ENCODE peak calls at places on chromosomes 5 and 9, in four cellular contexts. One of them, this sample, is unnamed.

GRCh38 chr5:138936225-138936967 is 61.3 kb upstream of the LRRTM2 start:
- DNase-seq in Jurkat, Clone E6-1: no peak
- DNase-seq in HCT116: no peak
- DNase-seq in GM12865: no peak
- DNase-seq in this sample: no peak

GRCh38 chr9:34642679-34643078 is 3.8 kb upstream of the GALT start:
- DNase-seq in Jurkat, Clone E6-1: no peak
- DNase-seq in HCT116: no peak
- DNase-seq in GM12865: no peak
- DNase-seq in this sample: no peak

GRCh38 chr9:101485873-101486692 is 47.6 kb upstream of the RNF20 start:
- DNase-seq in Jurkat, Clone E6-1: no peak
- DNase-seq in HCT116: peak; percentile 44
- DNase-seq in GM12865: no peak
- DNase-seq in this sample: peak; percentile 27

GRCh38 chr5:73337586-73337985 is 111.0 kb downstream of the FOXD1 start:
- DNase-seq in Jurkat, Clone E6-1: no peak
- DNase-seq in HCT116: no peak
- DNase-seq in GM12865: no peak
- DNase-seq in this sample: no peak

GRCh38 chr9:96413312-96414221 is 4.6 kb downstream of the ZNF367 start:
- DNase-seq in Jurkat, Clone E6-1: no peak
- DNase-seq in HCT116: no peak
- DNase-seq in GM12865: peak; percentile 77
- DNase-seq in this sample: no peak

GRCh38 chr5:74055446-74056097 is 429.6 kb downstream of the ARHGEF28 start:
- DNase-seq in Jurkat, Clone E6-1: no peak
- DNase-seq in HCT116: no peak
- DNase-seq in GM12865: peak; percentile 4
- DNase-seq in this sample: no peak

GRCh38 chr9:106403081-106403480 is 459.9 kb upstream of the ZNF462 start:
- DNase-seq in Jurkat, Clone E6-1: no peak
- DNase-seq in HCT116: no peak
- DNase-seq in GM12865: no peak
- DNase-seq in this sample: no peak

GRCh38 chr5:150492621-150493020 is 15.3 kb upstream of the NDST1 start:
- DNase-seq in Jurkat, Clone E6-1: no peak
- DNase-seq in HCT116: no peak
- DNase-seq in GM12865: no peak
- DNase-seq in this sample: no peak

GRCh38 chr9:99103909-99104458 is 929 bp upstream of the TGFBR1 start:
- DNase-seq in Jurkat, Clone E6-1: no peak
- DNase-seq in HCT116: no peak
- DNase-seq in GM12865: no peak
- DNase-seq in this sample: peak; percentile 23

GRCh38 chr5:107383414-107383813 is 287.3 kb downstream of the EFNA5 start:
- DNase-seq in Jurkat, Clone E6-1: no peak
- DNase-seq in HCT116: no peak
- DNase-seq in GM12865: no peak
- DNase-seq in this sample: no peak

GRCh38 chr5:157487358-157487757 is 27.3 kb downstream of the NIPAL4 start:
- DNase-seq in Jurkat, Clone E6-1: no peak
- DNase-seq in HCT116: no peak
- DNase-seq in GM12865: peak; percentile 74
- DNase-seq in this sample: no peak

GRCh38 chr9:110835404-110835803 is 166.8 kb downstream of the MUSK start:
- DNase-seq in Jurkat, Clone E6-1: no peak
- DNase-seq in HCT116: peak; percentile 6
- DNase-seq in GM12865: no peak
- DNase-seq in this sample: no peak

GRCh38 chr9:94697972-94698581 is 28.4 kb upstream of the AOPEP start:
- DNase-seq in Jurkat, Clone E6-1: no peak
- DNase-seq in HCT116: no peak
- DNase-seq in GM12865: no peak
- DNase-seq in this sample: no peak

GRCh38 chr5:132103380-132103951 is 29.9 kb downstream of the CSF2 start:
- DNase-seq in Jurkat, Clone E6-1: peak; percentile 95
- DNase-seq in HCT116: peak; percentile 86
- DNase-seq in GM12865: peak; percentile 93
- DNase-seq in this sample: no peak

GRCh38 chr5:61055434-61056006 is 106.7 kb downstream of the SMIM15 start:
- DNase-seq in Jurkat, Clone E6-1: peak; percentile 19
- DNase-seq in HCT116: no peak
- DNase-seq in GM12865: peak; percentile 50
- DNase-seq in this sample: no peak

GRCh38 chr9:124770359-124771020 is 621 bp downstream of the NR6A1 start:
- DNase-seq in Jurkat, Clone E6-1: no peak
- DNase-seq in HCT116: no peak
- DNase-seq in GM12865: peak; percentile 71
- DNase-seq in this sample: no peak

GRCh38 chr5:104452554-104452953 is 890.0 kb upstream of the NUDT12 start:
- DNase-seq in Jurkat, Clone E6-1: no peak
- DNase-seq in HCT116: no peak
- DNase-seq in GM12865: no peak
- DNase-seq in this sample: no peak

GRCh38 chr5:104456122-104456521 is 893.5 kb upstream of the NUDT12 start:
- DNase-seq in Jurkat, Clone E6-1: no peak
- DNase-seq in HCT116: no peak
- DNase-seq in GM12865: no peak
- DNase-seq in this sample: no peak
- H3K4me3 ChIP-seq in Jurkat, Clone E6-1: no peak overlapping the region
- H3K4me3 ChIP-seq in HCT116: no peak overlapping the region
- H3K4me3 ChIP-seq in GM12865: no peak overlapping the region
- H3K4me3 ChIP-seq in this sample: no peak overlapping the region

GRCh38 chr9:115115117-115115880 is 2.7 kb downstream of the TNC start:
- DNase-seq in Jurkat, Clone E6-1: no peak
- DNase-seq in HCT116: no peak
- DNase-seq in GM12865: no peak
- DNase-seq in this sample: no peak

GRCh38 chr9:115117999-115118470 is at the start of gene TNC:
- DNase-seq in Jurkat, Clone E6-1: no peak
- DNase-seq in HCT116: no peak
- DNase-seq in GM12865: no peak
- DNase-seq in this sample: peak; percentile 48

GRCh38 chr9:115115924-115116323 is 2.0 kb downstream of the TNC start:
- DNase-seq in Jurkat, Clone E6-1: no peak
- DNase-seq in HCT116: peak; percentile 16
- DNase-seq in GM12865: no peak
- DNase-seq in this sample: no peak

GRCh38 chr9:115118471-115119156 is 657 bp upstream of the TNC start:
- DNase-seq in Jurkat, Clone E6-1: no peak
- DNase-seq in HCT116: peak; percentile 50
- DNase-seq in GM12865: no peak
- DNase-seq in this sample: peak; percentile 68

DNA sequence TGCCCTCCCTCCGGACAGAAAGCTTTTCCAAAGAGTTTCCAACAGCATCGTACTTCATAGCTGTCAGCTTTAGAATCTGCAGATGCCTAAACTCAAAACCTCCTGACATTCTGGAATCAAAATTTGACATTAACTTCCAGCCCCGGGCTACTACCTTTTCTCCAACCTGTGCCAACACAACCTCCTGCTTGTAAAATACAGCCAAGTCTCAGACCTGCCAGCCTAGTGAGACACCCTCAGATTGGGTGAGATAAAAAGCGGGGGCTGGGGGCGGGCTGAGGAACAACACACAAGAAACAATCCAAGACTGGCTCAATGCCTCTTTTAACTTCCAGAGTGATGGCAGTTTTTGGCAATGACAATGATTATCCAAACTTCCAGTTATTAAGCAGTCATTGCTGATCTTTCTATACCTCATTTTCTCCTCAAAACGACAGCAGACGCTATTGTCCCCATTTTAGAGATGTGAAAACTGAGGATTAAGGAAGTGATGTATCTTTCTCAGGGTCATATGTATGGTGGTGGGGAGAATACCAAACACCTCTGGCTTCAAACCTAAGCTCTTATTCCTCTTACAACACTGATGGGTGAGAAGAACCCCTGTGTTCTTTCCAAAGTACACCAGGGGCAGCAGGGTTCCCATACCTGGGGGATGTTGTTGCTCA is 1.2 kb downstream of the TNC start:
- DNase-seq in Jurkat, Clone E6-1: no peak
- DNase-seq in HCT116: no peak
- DNase-seq in GM12865: no peak
- DNase-seq in this sample: no peak
- H3K4me3 ChIP-seq in Jurkat, Clone E6-1: no peak overlapping the region
- H3K4me3 ChIP-seq in HCT116: no peak overlapping the region
- H3K4me3 ChIP-seq in GM12865: no peak overlapping the region
- H3K4me3 ChIP-seq in this sample: no peak overlapping the region

DNA sequence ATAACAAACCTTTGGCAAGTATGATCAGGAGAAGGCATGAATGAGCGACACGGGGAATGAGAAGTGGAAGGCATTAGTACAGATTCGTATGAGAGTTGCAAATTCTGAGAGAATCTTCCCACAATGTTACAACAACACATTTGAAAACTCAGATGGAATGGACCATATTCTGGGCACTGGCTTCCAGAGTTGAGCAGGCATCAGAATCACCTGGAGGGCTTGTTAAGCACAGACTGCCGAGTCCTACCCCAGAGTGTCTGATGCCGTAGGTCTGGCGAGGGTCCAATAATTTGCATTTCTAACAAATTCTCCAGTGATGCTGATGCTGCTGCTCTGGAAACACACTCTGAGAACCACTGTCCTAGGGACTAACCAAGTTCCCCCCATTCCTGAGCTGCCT is 2.9 kb upstream of the TLX3 start:
- DNase-seq in Jurkat, Clone E6-1: no peak
- DNase-seq in HCT116: no peak
- DNase-seq in GM12865: no peak
- DNase-seq in this sample: no peak
- H3K4me3 ChIP-seq in Jurkat, Clone E6-1: no peak overlapping the region
- H3K4me3 ChIP-seq in HCT116: no peak overlapping the region
- H3K4me3 ChIP-seq in GM12865: no peak overlapping the region
- H3K4me3 ChIP-seq in this sample: no peak overlapping the region

GRCh38 chr9:77960356-77961153 is 71.1 kb downstream of the GNAQ start:
- DNase-seq in Jurkat, Clone E6-1: no peak
- DNase-seq in HCT116: no peak
- DNase-seq in GM12865: no peak
- DNase-seq in this sample: no peak

GRCh38 chr9:77959803-77960202 is 71.8 kb downstream of the GNAQ start:
- DNase-seq in Jurkat, Clone E6-1: no peak
- DNase-seq in HCT116: no peak
- DNase-seq in GM12865: no peak
- DNase-seq in this sample: no peak

GRCh38 chr9:77964258-77964657 is 67.4 kb downstream of the GNAQ start:
- DNase-seq in Jurkat, Clone E6-1: no peak
- DNase-seq in HCT116: no peak
- DNase-seq in GM12865: no peak
- DNase-seq in this sample: no peak

GRCh38 chr9:77957652-77958051 is 74.0 kb downstream of the GNAQ start:
- DNase-seq in Jurkat, Clone E6-1: peak; percentile 70
- DNase-seq in HCT116: no peak
- DNase-seq in GM12865: no peak
- DNase-seq in this sample: no peak

GRCh38 chr9:77961541-77961940 is 70.1 kb downstream of the GNAQ start:
- DNase-seq in Jurkat, Clone E6-1: no peak
- DNase-seq in HCT116: no peak
- DNase-seq in GM12865: no peak
- DNase-seq in this sample: no peak
- H3K4me3 ChIP-seq in Jurkat, Clone E6-1: no peak overlapping the region
- H3K4me3 ChIP-seq in HCT116: no peak overlapping the region
- H3K4me3 ChIP-seq in GM12865: no peak overlapping the region
- H3K4me3 ChIP-seq in this sample: no peak overlapping the region

DNA sequence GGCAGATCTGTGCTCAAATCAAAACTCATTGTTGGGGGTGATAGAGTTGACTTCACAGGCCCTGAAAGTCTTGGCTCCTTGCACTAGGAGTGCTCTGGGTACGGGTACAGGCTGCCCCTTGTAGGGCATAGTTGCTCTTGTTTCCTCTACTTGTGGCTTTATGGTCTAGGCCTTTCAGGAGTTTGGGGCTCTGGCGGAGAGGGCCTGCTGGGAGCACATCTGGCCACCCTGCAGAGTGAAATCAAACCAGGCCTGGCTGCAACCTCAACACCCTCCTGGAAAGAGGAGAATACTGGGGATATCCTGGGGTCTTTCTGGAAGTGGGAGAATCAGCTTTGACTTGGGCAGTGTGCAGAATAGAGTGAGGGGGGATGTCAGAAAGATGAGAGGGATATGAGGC is 1.5 kb downstream of the TGFBI start:
- DNase-seq in Jurkat, Clone E6-1: no peak
- DNase-seq in HCT116: no peak
- DNase-seq in GM12865: no peak
- DNase-seq in this sample: no peak
- H3K4me3 ChIP-seq in Jurkat, Clone E6-1: no peak overlapping the region
- H3K4me3 ChIP-seq in HCT116: no peak overlapping the region
- H3K4me3 ChIP-seq in GM12865: no peak overlapping the region
- H3K4me3 ChIP-seq in this sample: no peak overlapping the region

GRCh38 chr9:86337469-86338107 is 16.6 kb downstream of the TUT7 start:
- DNase-seq in Jurkat, Clone E6-1: peak; percentile 53
- DNase-seq in HCT116: no peak
- DNase-seq in GM12865: peak; percentile 44
- DNase-seq in this sample: no peak
- H3K4me3 ChIP-seq in Jurkat, Clone E6-1: peak overlapping the region; percentile 43
- H3K4me3 ChIP-seq in HCT116: no peak overlapping the region
- H3K4me3 ChIP-seq in GM12865: peak overlapping the region; percentile 49
- H3K4me3 ChIP-seq in this sample: no peak overlapping the region

DNA sequence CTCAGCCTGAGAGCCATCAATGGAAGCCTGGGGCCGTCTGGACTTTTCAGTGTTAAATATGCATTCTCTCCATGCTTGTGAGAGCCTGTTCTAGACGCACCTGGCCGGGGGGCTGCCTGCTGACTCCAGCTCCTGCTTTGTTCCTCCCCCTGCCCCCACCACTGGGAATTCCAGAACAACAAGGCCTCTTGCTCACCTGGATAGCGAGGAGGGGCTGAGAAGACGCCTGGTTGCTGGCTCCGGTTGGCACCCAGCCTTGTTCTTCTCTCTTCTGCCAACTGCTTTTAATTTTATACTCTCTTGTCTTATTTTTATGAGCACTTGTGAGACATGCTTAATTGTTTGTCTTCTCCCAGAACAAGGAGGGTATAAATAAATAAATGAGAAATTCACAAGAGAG is 15.0 kb upstream of the RAPGEF1 start:
- DNase-seq in Jurkat, Clone E6-1: no peak
- DNase-seq in HCT116: no peak
- DNase-seq in GM12865: no peak
- DNase-seq in this sample: no peak
- H3K4me3 ChIP-seq in Jurkat, Clone E6-1: no peak overlapping the region
- H3K4me3 ChIP-seq in HCT116: no peak overlapping the region
- H3K4me3 ChIP-seq in GM12865: no peak overlapping the region
- H3K4me3 ChIP-seq in this sample: no peak overlapping the region

GRCh38 chr9:109498195-109499060 is at the start of gene PTPN3:
- DNase-seq in Jurkat, Clone E6-1: no peak
- DNase-seq in HCT116: no peak
- DNase-seq in GM12865: no peak
- DNase-seq in this sample: no peak
- H3K4me3 ChIP-seq in Jurkat, Clone E6-1: peak within 1 kb of the TSS; percentile 5
- H3K4me3 ChIP-seq in HCT116: peak within 1 kb of the TSS; percentile 76
- H3K4me3 ChIP-seq in GM12865: no peak within 1 kb of the TSS
- H3K4me3 ChIP-seq in this sample: peak within 1 kb of the TSS; percentile 51

This sample was measured in dorsolateral prefrontal cortex.